ENCODE peak calls at places on chromosomes 3 and 15, in nine cellular contexts. One of them, this sample, is unnamed.
A peak's percentile ranks its signal among the peaks of the same experiment; 100 is the strongest.

GRCh38 chr3:152621006-152621868 is 213.7 kb upstream of the P2RY1 start:
- DNase-seq in B cell: no peak
- DNase-seq in IMR-90: no peak
- DNase-seq in posterior cingulate gyrus: no peak
- DNase-seq in stimulated activated CD4-positive, alpha-beta T cell treated with anti-CD3 and anti-CD28 coated beads, Interleukin-1b, Interleukin-23, amount 100 ng/mL, for 48 hours: no peak
- DNase-seq in aorta: no peak
- DNase-seq in upper lobe of right lung: no peak
- DNase-seq in HCEC 1CT: no peak
- DNase-seq in amniotic epithelial cell: peak; percentile 14
- DNase-seq in this sample: no peak

GRCh38 chr3:15634671-15635661 is 33.4 kb downstream of the BTD start:
- DNase-seq in B cell: no peak
- DNase-seq in stimulated activated CD4-positive, alpha-beta T cell treated with anti-CD3 and anti-CD28 coated beads, Interleukin-1b, Interleukin-23, amount 100 ng/mL, for 48 hours: no peak
- DNase-seq in upper lobe of right lung: no peak
- DNase-seq in amniotic epithelial cell: peak; percentile 98
- DNase-seq in posterior cingulate gyrus: no peak
- DNase-seq in aorta: peak; percentile 57
- DNase-seq in HCEC 1CT: peak; percentile 9
- DNase-seq in IMR-90: peak; percentile 66
- DNase-seq in this sample: no peak

GRCh38 chr3:40308725-40309438 is 625 bp upstream of the EIF1B start:
- DNase-seq in posterior cingulate gyrus: no peak
- DNase-seq in upper lobe of right lung: no peak
- DNase-seq in aorta: no peak
- DNase-seq in IMR-90: no peak
- DNase-seq in stimulated activated CD4-positive, alpha-beta T cell treated with anti-CD3 and anti-CD28 coated beads, Interleukin-1b, Interleukin-23, amount 100 ng/mL, for 48 hours: no peak
- DNase-seq in amniotic epithelial cell: no peak
- DNase-seq in B cell: no peak
- DNase-seq in HCEC 1CT: no peak
- DNase-seq in this sample: no peak

GRCh38 chr15:25171111-25171811 is 216.5 kb downstream of the SNRPN start:
- DNase-seq in amniotic epithelial cell: no peak
- DNase-seq in upper lobe of right lung: peak; percentile 45
- DNase-seq in HCEC 1CT: no peak
- DNase-seq in stimulated activated CD4-positive, alpha-beta T cell treated with anti-CD3 and anti-CD28 coated beads, Interleukin-1b, Interleukin-23, amount 100 ng/mL, for 48 hours: no peak
- DNase-seq in IMR-90: no peak
- DNase-seq in aorta: peak; percentile 31
- DNase-seq in posterior cingulate gyrus: peak; percentile 3
- DNase-seq in B cell: peak; percentile 2
- DNase-seq in this sample: no peak

GRCh38 chr3:8500208-8500961 is 1.2 kb upstream of the LMCD1 start:
- DNase-seq in amniotic epithelial cell: peak; percentile 91
- DNase-seq in IMR-90: peak; percentile 81
- DNase-seq in HCEC 1CT: peak; percentile 47
- DNase-seq in B cell: no peak
- DNase-seq in posterior cingulate gyrus: no peak
- DNase-seq in stimulated activated CD4-positive, alpha-beta T cell treated with anti-CD3 and anti-CD28 coated beads, Interleukin-1b, Interleukin-23, amount 100 ng/mL, for 48 hours: no peak
- DNase-seq in aorta: no peak
- DNase-seq in upper lobe of right lung: no peak
- DNase-seq in this sample: no peak

GRCh38 chr3:19947549-19948071 is 713 bp downstream of the RAB5A start:
- DNase-seq in HCEC 1CT: peak; percentile 54
- DNase-seq in amniotic epithelial cell: peak; percentile 28
- DNase-seq in posterior cingulate gyrus: peak; percentile 49
- DNase-seq in stimulated activated CD4-positive, alpha-beta T cell treated with anti-CD3 and anti-CD28 coated beads, Interleukin-1b, Interleukin-23, amount 100 ng/mL, for 48 hours: peak; percentile 48
- DNase-seq in B cell: peak; percentile 24
- DNase-seq in aorta: peak; percentile 74
- DNase-seq in IMR-90: peak; percentile 41
- DNase-seq in upper lobe of right lung: no peak
- DNase-seq in this sample: peak; percentile 73

GRCh38 chr3:171187706-171188290 is 161.3 kb upstream of the SLC2A2 start:
- DNase-seq in upper lobe of right lung: no peak
- DNase-seq in B cell: no peak
- DNase-seq in amniotic epithelial cell: peak; percentile 36
- DNase-seq in stimulated activated CD4-positive, alpha-beta T cell treated with anti-CD3 and anti-CD28 coated beads, Interleukin-1b, Interleukin-23, amount 100 ng/mL, for 48 hours: no peak
- DNase-seq in posterior cingulate gyrus: no peak
- DNase-seq in IMR-90: peak; percentile 48
- DNase-seq in aorta: no peak
- DNase-seq in HCEC 1CT: peak; percentile 45
- DNase-seq in this sample: peak; percentile 11

GRCh38 chr3:184568918-184569829 is 7.6 kb downstream of the EPHB3 start:
- DNase-seq in upper lobe of right lung: peak; percentile 87
- DNase-seq in stimulated activated CD4-positive, alpha-beta T cell treated with anti-CD3 and anti-CD28 coated beads, Interleukin-1b, Interleukin-23, amount 100 ng/mL, for 48 hours: no peak
- DNase-seq in amniotic epithelial cell: peak; percentile 64
- DNase-seq in B cell: peak; percentile 63
- DNase-seq in posterior cingulate gyrus: peak; percentile 73
- DNase-seq in HCEC 1CT: peak; percentile 87
- DNase-seq in IMR-90: peak; percentile 97
- DNase-seq in aorta: peak; percentile 92
- DNase-seq in this sample: peak; percentile 24

GRCh38 chr15:75809986-75810750 is 33.1 kb upstream of the UBE2Q2 start:
- DNase-seq in amniotic epithelial cell: peak; percentile 42
- DNase-seq in HCEC 1CT: peak; percentile 28
- DNase-seq in stimulated activated CD4-positive, alpha-beta T cell treated with anti-CD3 and anti-CD28 coated beads, Interleukin-1b, Interleukin-23, amount 100 ng/mL, for 48 hours: no peak
- DNase-seq in B cell: peak; percentile 17
- DNase-seq in aorta: no peak
- DNase-seq in upper lobe of right lung: no peak
- DNase-seq in posterior cingulate gyrus: no peak
- DNase-seq in IMR-90: no peak
- DNase-seq in this sample: peak; percentile 37

GRCh38 chr3:129605593-129606521 is 619 bp downstream of the PLXND1 start:
- DNase-seq in upper lobe of right lung: peak; percentile 82
- DNase-seq in amniotic epithelial cell: no peak
- DNase-seq in aorta: no peak
- DNase-seq in posterior cingulate gyrus: peak; percentile 47
- DNase-seq in IMR-90: peak; percentile 51
- DNase-seq in HCEC 1CT: peak; percentile 31
- DNase-seq in stimulated activated CD4-positive, alpha-beta T cell treated with anti-CD3 and anti-CD28 coated beads, Interleukin-1b, Interleukin-23, amount 100 ng/mL, for 48 hours: peak; percentile 36
- DNase-seq in B cell: no peak
- DNase-seq in this sample: peak; percentile 52

GRCh38 chr3:44476181-44476599 is 1.3 kb downstream of the ZNF445 start:
- DNase-seq in HCEC 1CT: peak; percentile 27
- DNase-seq in amniotic epithelial cell: peak; percentile 84
- DNase-seq in upper lobe of right lung: no peak
- DNase-seq in stimulated activated CD4-positive, alpha-beta T cell treated with anti-CD3 and anti-CD28 coated beads, Interleukin-1b, Interleukin-23, amount 100 ng/mL, for 48 hours: no peak
- DNase-seq in aorta: no peak
- DNase-seq in posterior cingulate gyrus: no peak
- DNase-seq in B cell: no peak
- DNase-seq in IMR-90: peak; percentile 54
- DNase-seq in this sample: peak; percentile 6

GRCh38 chr3:36905545-36905944 is 39.3 kb downstream of the TRANK1 start:
- DNase-seq in HCEC 1CT: no peak
- DNase-seq in amniotic epithelial cell: peak; percentile 64
- DNase-seq in IMR-90: peak; percentile 16
- DNase-seq in upper lobe of right lung: no peak
- DNase-seq in stimulated activated CD4-positive, alpha-beta T cell treated with anti-CD3 and anti-CD28 coated beads, Interleukin-1b, Interleukin-23, amount 100 ng/mL, for 48 hours: peak; percentile 19
- DNase-seq in posterior cingulate gyrus: no peak
- DNase-seq in B cell: no peak
- DNase-seq in aorta: no peak
- DNase-seq in this sample: peak; percentile 23

GRCh38 chr15:33119865-33120264 is 74.6 kb downstream of the FMN1 start:
- DNase-seq in stimulated activated CD4-positive, alpha-beta T cell treated with anti-CD3 and anti-CD28 coated beads, Interleukin-1b, Interleukin-23, amount 100 ng/mL, for 48 hours: no peak
- DNase-seq in amniotic epithelial cell: no peak
- DNase-seq in aorta: no peak
- DNase-seq in posterior cingulate gyrus: no peak
- DNase-seq in B cell: no peak
- DNase-seq in upper lobe of right lung: no peak
- DNase-seq in IMR-90: no peak
- DNase-seq in HCEC 1CT: no peak
- DNase-seq in this sample: no peak

GRCh38 chr3:94285874-94286273 is 223.0 kb downstream of the NSUN3 start:
- DNase-seq in stimulated activated CD4-positive, alpha-beta T cell treated with anti-CD3 and anti-CD28 coated beads, Interleukin-1b, Interleukin-23, amount 100 ng/mL, for 48 hours: no peak
- DNase-seq in B cell: no peak
- DNase-seq in aorta: no peak
- DNase-seq in HCEC 1CT: peak; percentile 16
- DNase-seq in amniotic epithelial cell: peak; percentile 13
- DNase-seq in upper lobe of right lung: no peak
- DNase-seq in IMR-90: no peak
- DNase-seq in posterior cingulate gyrus: no peak
- DNase-seq in this sample: no peak

GRCh38 chr15:40409366-40409765 is 3.8 kb downstream of the IVD start:
- DNase-seq in B cell: no peak
- DNase-seq in HCEC 1CT: no peak
- DNase-seq in stimulated activated CD4-positive, alpha-beta T cell treated with anti-CD3 and anti-CD28 coated beads, Interleukin-1b, Interleukin-23, amount 100 ng/mL, for 48 hours: no peak
- DNase-seq in IMR-90: no peak
- DNase-seq in upper lobe of right lung: no peak
- DNase-seq in aorta: no peak
- DNase-seq in amniotic epithelial cell: no peak
- DNase-seq in posterior cingulate gyrus: no peak
- DNase-seq in this sample: peak; percentile 21

GRCh38 chr3:138890555-138891187 is 55.9 kb upstream of the PIK3CB start:
- DNase-seq in aorta: no peak
- DNase-seq in B cell: peak; percentile 38
- DNase-seq in stimulated activated CD4-positive, alpha-beta T cell treated with anti-CD3 and anti-CD28 coated beads, Interleukin-1b, Interleukin-23, amount 100 ng/mL, for 48 hours: no peak
- DNase-seq in IMR-90: no peak
- DNase-seq in upper lobe of right lung: no peak
- DNase-seq in HCEC 1CT: no peak
- DNase-seq in posterior cingulate gyrus: no peak
- DNase-seq in amniotic epithelial cell: no peak
- DNase-seq in this sample: peak; percentile 13

GRCh38 chr3:168094877-168095610 is 680 bp downstream of the GOLIM4 start:
- DNase-seq in upper lobe of right lung: peak; percentile 86
- DNase-seq in aorta: peak; percentile 78
- DNase-seq in posterior cingulate gyrus: peak; percentile 52
- DNase-seq in HCEC 1CT: peak; percentile 81
- DNase-seq in stimulated activated CD4-positive, alpha-beta T cell treated with anti-CD3 and anti-CD28 coated beads, Interleukin-1b, Interleukin-23, amount 100 ng/mL, for 48 hours: peak; percentile 25
- DNase-seq in amniotic epithelial cell: peak; percentile 48
- DNase-seq in IMR-90: peak; percentile 69
- DNase-seq in B cell: peak; percentile 71
- DNase-seq in this sample: peak; percentile 65

GRCh38 chr15:92819312-92820232 is 80.6 kb upstream of the CHD2 start:
- DNase-seq in aorta: no peak
- DNase-seq in amniotic epithelial cell: peak; percentile 28
- DNase-seq in HCEC 1CT: no peak
- DNase-seq in upper lobe of right lung: no peak
- DNase-seq in IMR-90: no peak
- DNase-seq in stimulated activated CD4-positive, alpha-beta T cell treated with anti-CD3 and anti-CD28 coated beads, Interleukin-1b, Interleukin-23, amount 100 ng/mL, for 48 hours: no peak
- DNase-seq in B cell: no peak
- DNase-seq in posterior cingulate gyrus: no peak
- DNase-seq in this sample: no peak

GRCh38 chr3:153749070-153749610 is 372.1 kb upstream of the ARHGEF26 start:
- DNase-seq in posterior cingulate gyrus: no peak
- DNase-seq in HCEC 1CT: no peak
- DNase-seq in stimulated activated CD4-positive, alpha-beta T cell treated with anti-CD3 and anti-CD28 coated beads, Interleukin-1b, Interleukin-23, amount 100 ng/mL, for 48 hours: no peak
- DNase-seq in aorta: no peak
- DNase-seq in upper lobe of right lung: no peak
- DNase-seq in amniotic epithelial cell: no peak
- DNase-seq in IMR-90: no peak
- DNase-seq in B cell: no peak
- DNase-seq in this sample: no peak

GRCh38 chr3:121883507-121883906 is 10.7 kb upstream of the SLC15A2 start:
- DNase-seq in amniotic epithelial cell: peak; percentile 78
- DNase-seq in IMR-90: peak; percentile 8
- DNase-seq in stimulated activated CD4-positive, alpha-beta T cell treated with anti-CD3 and anti-CD28 coated beads, Interleukin-1b, Interleukin-23, amount 100 ng/mL, for 48 hours: no peak
- DNase-seq in posterior cingulate gyrus: no peak
- DNase-seq in HCEC 1CT: peak; percentile 35
- DNase-seq in B cell: no peak
- DNase-seq in aorta: no peak
- DNase-seq in upper lobe of right lung: no peak
- DNase-seq in this sample: peak; percentile 5

GRCh38 chr3:52268036-52268435 is 10.4 kb downstream of the WDR82 start:
- DNase-seq in posterior cingulate gyrus: no peak
- DNase-seq in IMR-90: no peak
- DNase-seq in aorta: no peak
- DNase-seq in amniotic epithelial cell: no peak
- DNase-seq in upper lobe of right lung: no peak
- DNase-seq in HCEC 1CT: no peak
- DNase-seq in B cell: no peak
- DNase-seq in stimulated activated CD4-positive, alpha-beta T cell treated with anti-CD3 and anti-CD28 coated beads, Interleukin-1b, Interleukin-23, amount 100 ng/mL, for 48 hours: peak; percentile 63
- DNase-seq in this sample: peak; percentile 70

GRCh38 chr3:159757341-159758060 is 231.1 kb upstream of the IL12A start:
- DNase-seq in stimulated activated CD4-positive, alpha-beta T cell treated with anti-CD3 and anti-CD28 coated beads, Interleukin-1b, Interleukin-23, amount 100 ng/mL, for 48 hours: no peak
- DNase-seq in amniotic epithelial cell: no peak
- DNase-seq in IMR-90: peak; percentile 55
- DNase-seq in aorta: no peak
- DNase-seq in B cell: no peak
- DNase-seq in HCEC 1CT: no peak
- DNase-seq in posterior cingulate gyrus: no peak
- DNase-seq in upper lobe of right lung: no peak
- DNase-seq in this sample: no peak

GRCh38 chr15:68232937-68233336 is 3.4 kb upstream of the CLN6 start:
- DNase-seq in IMR-90: no peak
- DNase-seq in upper lobe of right lung: no peak
- DNase-seq in posterior cingulate gyrus: no peak
- DNase-seq in amniotic epithelial cell: no peak
- DNase-seq in B cell: no peak
- DNase-seq in stimulated activated CD4-positive, alpha-beta T cell treated with anti-CD3 and anti-CD28 coated beads, Interleukin-1b, Interleukin-23, amount 100 ng/mL, for 48 hours: no peak
- DNase-seq in aorta: peak; percentile 80
- DNase-seq in HCEC 1CT: no peak
- DNase-seq in this sample: no peak

GRCh38 chr15:101128696-101129095 is 123.2 kb downstream of the CHSY1 start:
- DNase-seq in aorta: no peak
- DNase-seq in stimulated activated CD4-positive, alpha-beta T cell treated with anti-CD3 and anti-CD28 coated beads, Interleukin-1b, Interleukin-23, amount 100 ng/mL, for 48 hours: no peak
- DNase-seq in posterior cingulate gyrus: no peak
- DNase-seq in upper lobe of right lung: no peak
- DNase-seq in IMR-90: no peak
- DNase-seq in B cell: no peak
- DNase-seq in amniotic epithelial cell: no peak
- DNase-seq in HCEC 1CT: no peak
- DNase-seq in this sample: no peak

GRCh38 chr3:18423401-18424212 is 1.5 kb downstream of the SATB1 start:
- DNase-seq in upper lobe of right lung: peak; percentile 54
- DNase-seq in HCEC 1CT: peak; percentile 42
- DNase-seq in IMR-90: peak; percentile 51
- DNase-seq in stimulated activated CD4-positive, alpha-beta T cell treated with anti-CD3 and anti-CD28 coated beads, Interleukin-1b, Interleukin-23, amount 100 ng/mL, for 48 hours: peak; percentile 50
- DNase-seq in aorta: peak; percentile 52
- DNase-seq in posterior cingulate gyrus: no peak
- DNase-seq in amniotic epithelial cell: peak; percentile 53
- DNase-seq in B cell: no peak
- DNase-seq in this sample: peak; percentile 81

This sample was measured in activated CD8-positive, alpha-beta T cell treated with anti-CD3 and anti-CD28 coated beads for 36 hours.